ENCODE peak calls at places on chromosomes 13 and 19, in five cellular contexts. I, H, N, G and R are unnamed samples.

GRCh38 chr13:44605275-44605674 is 29.1 kb upstream of the TSC22D1 start:
- DNase-seq in I (no peak), H (no peak), N (no peak), G (peak; percentile 17), R (no peak)

GRCh38 chr19:18366027-18366435 is 19.9 kb upstream of the GDF15 start:
- DNase-seq in I (no peak), H (no peak), N (no peak), G (peak; percentile 47), R (no peak)

GRCh38 chr19:41222240-41222639 is 3.2 kb downstream of the AXL start:
- DNase-seq in I (no peak), H (no peak), N (no peak), G (no peak), R (no peak)

GRCh38 chr13:102190930-102191329 is 210.9 kb downstream of the FGF14 start:
- DNase-seq in I (no peak), H (no peak), N (no peak), G (no peak), R (no peak)

GRCh38 chr19:37817180-37817911 is 38.0 kb upstream of the ZNF573 start:
- DNase-seq in I (peak; percentile 55), H (peak; percentile 93), N (no peak), G (no peak), R (peak; percentile 4)

GRCh38 chr13:47897411-47898050 is 103.5 kb downstream of the SUCLA2 start:
- DNase-seq in I (peak; percentile 86), H (no peak), N (no peak), G (peak; percentile 47), R (peak; percentile 26)

GRCh38 chr13:110772091-110772984 is 58.8 kb downstream of the ING1 start:
- DNase-seq in I (no peak), H (no peak), N (no peak), G (no peak), R (no peak)

GRCh38 chr19:35790981-35791813 is 15.8 kb downstream of the ARHGAP33 start:
- DNase-seq in I (no peak), H (peak; percentile 86), N (peak; percentile 11), G (no peak), R (no peak)

GRCh38 chr13:29548722-29549446 is 46.6 kb downstream of the SLC7A1 start:
- DNase-seq in I (peak; percentile 94), H (peak; percentile 38), N (no peak), G (no peak), R (no peak)

GRCh38 chr13:80274643-80275042 is 66.3 kb downstream of the SPRY2 start:
- DNase-seq in I (no peak), H (no peak), N (no peak), G (no peak), R (peak; percentile 25)

GRCh38 chr19:15476334-15476733 is 3.0 kb downstream of the PGLYRP2 start:
- DNase-seq in I (no peak), H (no peak), N (no peak), G (no peak), R (no peak)

GRCh38 chr19:38551450-38551813 is 66.3 kb downstream of the MAP4K1 start:
- DNase-seq in I (no peak), H (no peak), N (no peak), G (no peak), R (no peak)

GRCh38 chr19:33047422-33047821 is 17.3 kb downstream of the RHPN2 start:
- DNase-seq in I (peak; percentile 42), H (no peak), N (no peak), G (peak; percentile 80), R (peak; percentile 92)

GRCh38 chr19:31408460-31409124 is 59.4 kb upstream of the TSHZ3 start:
- DNase-seq in I (peak; percentile 93), H (no peak), N (peak; percentile 74), G (peak; percentile 7), R (peak; percentile 67)

GRCh38 chr13:24141333-24141910 is 19.1 kb upstream of the SPATA13 start:
- DNase-seq in I (no peak), H (no peak), N (no peak), G (no peak), R (no peak)

GRCh38 chr13:77510156-77510555 is 25.4 kb upstream of the SCEL start:
- DNase-seq in I (peak; percentile 21), H (no peak), N (no peak), G (no peak), R (no peak)

GRCh38 chr13:72565893-72566292 is 161.5 kb downstream of the MZT1 start:
- DNase-seq in I (no peak), H (no peak), N (peak; percentile 44), G (peak; percentile 43), R (peak; percentile 11)

GRCh38 chr19:28468701-28469459 is 744.1 kb downstream of the UQCRFS1 start:
- DNase-seq in I (peak; percentile 77), H (no peak), N (peak; percentile 40), G (no peak), R (no peak)

GRCh38 chr13:73365681-73366080 is 306.9 kb downstream of the KLF5 start:
- DNase-seq in I (no peak), H (no peak), N (no peak), G (peak; percentile 91), R (peak; percentile 78)

GRCh38 chr13:20182231-20182846 is 10.4 kb downstream of the GJB2 start:
- DNase-seq in I (peak; percentile 65), H (peak; percentile 49), N (peak; percentile 88), G (peak; percentile 78), R (peak; percentile 74)

GRCh38 chr19:703651-704446 is 4.9 kb upstream of the PALM start:
- DNase-seq in I (no peak), H (peak; percentile 66), N (peak; percentile 84), G (peak; percentile 63), R (peak; percentile 55)

GRCh38 chr13:111893071-111893606 is 173.8 kb upstream of the SOX1 start:
- DNase-seq in I (no peak), H (no peak), N (no peak), G (no peak), R (no peak)

GRCh38 chr19:33366127-33366526 is 7.4 kb upstream of the CEBPG start:
- DNase-seq in I (no peak), H (no peak), N (no peak), G (no peak), R (no peak)

GRCh38 chr19:6383188-6383587 is 7.5 kb upstream of the PSPN start:
- DNase-seq in I (no peak), H (no peak), N (no peak), G (no peak), R (no peak)

GRCh38 chr13:113777311-113778260 is 18.6 kb downstream of the TMEM255B start:
- DNase-seq in I (peak; percentile 16), H (no peak), N (peak; percentile 64), G (no peak), R (peak; percentile 55)

GRCh38 chr19:39983695-39984302 is 12.8 kb downstream of the PSMC4 start:
- DNase-seq in I (no peak), H (no peak), N (no peak), G (no peak), R (no peak)

GRCh38 chr13:66835040-66835628 is 395.0 kb downstream of the PCDH9 start:
- DNase-seq in I (peak; percentile 39), H (peak; percentile 80), N (no peak), G (peak; percentile 8), R (no peak)

GRCh38 chr13:21670883-21671792 is at the start of gene FGF9:
- DNase-seq in I (peak; percentile 83), H (peak; percentile 79), N (peak; percentile 84), G (peak; percentile 73), R (peak; percentile 71)

GRCh38 chr19:7980635-7981121 is 24.8 kb downstream of the ELAVL1 start:
- DNase-seq in I (no peak), H (no peak), N (no peak), G (no peak), R (no peak)

GRCh38 chr13:113665582-113666323 is 1.3 kb upstream of the GRK1 start:
- DNase-seq in I (no peak), H (no peak), N (no peak), G (no peak), R (no peak)

GRCh38 chr19:23346696-23347095 is 48.6 kb downstream of the ZNF91 start:
- DNase-seq in I (no peak), H (no peak), N (no peak), G (no peak), R (no peak)

GRCh38 chr13:27174766-27175455 is 3.3 kb upstream of the USP12 start:
- DNase-seq in I (no peak), H (no peak), N (peak; percentile 35), G (no peak), R (no peak)

GRCh38 chr13:101875717-101876393 is 423.4 kb downstream of the ITGBL1 start:
- DNase-seq in I (peak; percentile 89), H (no peak), N (no peak), G (peak; percentile 75), R (peak; percentile 64)

GRCh38 chr19:9792191-9793050 is 23.9 kb upstream of the ZNF846 start:
- DNase-seq in I (peak; percentile 91), H (peak; percentile 96), N (peak; percentile 99), G (peak; percentile 76), R (peak; percentile 85)
- TF ChIP-seq CTCF in I (no peak), H (no peak), N (no peak), G (no peak), R (no peak)

GRCh38 chr13:60261432-60262351 is 98.0 kb upstream of the DIAPH3 start:
- DNase-seq in I (no peak), H (no peak), N (no peak), G (no peak), R (no peak)

GRCh38 chr13:60265566-60265965 is 101.8 kb upstream of the DIAPH3 start:
- DNase-seq in I (peak; percentile 26), H (no peak), N (no peak), G (no peak), R (no peak)

GRCh38 chr13:60258349-60258748 is 94.6 kb upstream of the DIAPH3 start:
- DNase-seq in I (no peak), H (no peak), N (no peak), G (no peak), R (no peak)

GRCh38 chr13:60260440-60260839 is 96.7 kb upstream of the DIAPH3 start:
- DNase-seq in I (no peak), H (no peak), N (no peak), G (no peak), R (no peak)
- TF ChIP-seq CTCF in I (no peak), H (no peak), N (no peak), G (no peak), R (no peak)

DNA sequence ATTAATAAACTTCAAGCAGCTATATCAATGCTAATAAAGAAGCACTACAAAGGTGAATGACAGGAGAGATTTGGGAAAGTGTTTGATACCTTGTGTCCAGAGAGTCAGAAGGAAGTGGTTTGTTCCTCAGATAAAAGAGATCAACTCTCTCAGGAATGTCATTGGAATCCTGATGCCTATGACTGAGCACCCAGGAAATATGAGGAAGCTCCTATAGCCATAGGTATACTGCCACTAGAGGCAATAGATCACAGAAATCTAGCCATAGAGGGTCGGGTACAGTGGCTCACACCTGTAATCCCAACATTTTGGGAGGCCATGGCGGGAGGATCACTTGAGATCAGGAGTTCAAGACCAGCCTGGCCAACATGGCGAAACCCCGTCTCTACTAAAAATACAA is 612.6 kb downstream of the DACH1 start:
- DNase-seq in I (no peak), H (no peak), N (no peak), G (no peak), R (no peak)
- TF ChIP-seq CTCF in I (no peak), H (no peak), N (no peak), G (no peak), R (no peak)

GRCh38 chr13:46728777-46729176 is 68.2 kb downstream of the ESD start:
- DNase-seq in I (no peak), H (no peak), N (peak; percentile 66), G (peak; percentile 25), R (no peak)
- TF ChIP-seq CTCF in I (no peak), H (no peak), N (peak; percentile 35), G (peak; percentile 6), R (no peak)

DNA sequence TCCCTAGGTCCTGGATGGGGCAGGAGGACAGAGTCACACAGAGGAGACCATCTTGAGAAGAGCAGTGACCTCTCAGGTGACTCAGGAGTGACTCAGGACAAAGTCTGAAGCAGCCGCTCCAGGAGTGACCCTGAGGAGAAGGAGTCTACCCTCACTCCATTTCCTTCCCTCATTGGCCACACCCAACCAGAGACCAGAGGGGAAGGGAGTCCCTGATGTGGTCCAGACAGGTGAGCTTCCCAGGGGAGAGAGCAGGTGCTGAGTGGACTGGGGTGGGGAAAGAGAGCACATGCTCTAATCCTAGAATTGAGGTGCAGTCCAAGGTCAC is 75.5 kb upstream of the MEDAG start:
- DNase-seq in I (no peak), H (no peak), N (no peak), G (no peak), R (no peak)
- TF ChIP-seq CTCF in I (no peak), H (no peak), N (no peak), G (no peak), R (no peak)